ENCODE peak calls at places on chromosomes 12 and 14, in four cellular contexts. H, C, N and X are unnamed samples.

GRCh38 chr14:76516884-76517283 is 140.9 kb downstream of the ESRRB start:
- DNase-seq in H (no peak), C (no peak), N (no peak), X (no peak)

GRCh38 chr12:16389594-16389993 is 42.1 kb downstream of the MGST1 start:
- DNase-seq in H (no peak), C (no peak), N (no peak), X (no peak)

GRCh38 chr14:55904086-55904485 is 214.1 kb upstream of the PELI2 start:
- DNase-seq in H (no peak), C (no peak), N (no peak), X (no peak)

GRCh38 chr12:110371408-110372055 is 32.0 kb downstream of the ANAPC7 start:
- DNase-seq in H (no peak), C (no peak), N (peak), X (no peak)

GRCh38 chr12:25269701-25270100 is 19.0 kb upstream of the KRAS start:
- DNase-seq in H (no peak), C (no peak), N (peak), X (no peak)

GRCh38 chr14:100654814-100655795 is 67.9 kb upstream of the BEGAIN start:
- DNase-seq in H (peak), C (no peak), N (no peak), X (peak)

GRCh38 chr12:89135976-89136634 is 216.2 kb downstream of the DUSP6 start:
- DNase-seq in H (no peak), C (no peak), N (no peak), X (peak)

GRCh38 chr12:82696543-82696942 is 9.8 kb downstream of the TMTC2 start:
- DNase-seq in H (no peak), C (no peak), N (no peak), X (no peak)

GRCh38 chr14:98138666-98139065 is 1133.3 kb downstream of the BCL11B start:
- DNase-seq in H (peak), C (no peak), N (no peak), X (peak)

GRCh38 chr12:34398706-34399630 is 376.7 kb downstream of the ALG10 start:
- DNase-seq in H (no peak), C (no peak), N (no peak), X (no peak)

GRCh38 chr14:21095430-21096205 is 2.8 kb downstream of the ZNF219 start:
- DNase-seq in H (no peak), C (no peak), N (no peak), X (no peak)

GRCh38 chr12:26119391-26119981 is 5.4 kb downstream of the BHLHE41 start:
- DNase-seq in H (peak), C (peak), N (no peak), X (peak)

GRCh38 chr14:24422261-24422660 is 7.2 kb downstream of the CBLN3 start:
- DNase-seq in H (no peak), C (no peak), N (no peak), X (no peak)

GRCh38 chr12:69000540-69001243 is 67.7 kb upstream of the CPM start:
- DNase-seq in H (no peak), C (no peak), N (no peak), X (no peak)

GRCh38 chr12:116172224-116172849 is 105.2 kb downstream of the MED13L start:
- DNase-seq in H (peak), C (no peak), N (no peak), X (no peak)

GRCh38 chr12:49777800-49778748 is 36.7 kb downstream of the TMBIM6 start:
- DNase-seq in H (peak), C (peak), N (no peak), X (peak)

GRCh38 chr12:100715976-100716657 is 78.5 kb upstream of the ANO4 start:
- DNase-seq in H (no peak), C (no peak), N (no peak), X (no peak)

GRCh38 chr12:28568709-28569108 is 378.5 kb downstream of the CCDC91 start:
- DNase-seq in H (no peak), C (no peak), N (no peak), X (no peak)

GRCh38 chr12:51020448-51021182 is 5.6 kb downstream of the SLC11A2 start:
- DNase-seq in H (peak), C (no peak), N (no peak), X (no peak)

GRCh38 chr14:91376547-91377477 is 40.8 kb downstream of the CCDC88C start:
- DNase-seq in H (no peak), C (no peak), N (no peak), X (no peak)

GRCh38 chr12:98578821-98579220 is 14.7 kb upstream of the SLC25A3 start:
- DNase-seq in H (peak), C (no peak), N (no peak), X (no peak)

GRCh38 chr12:17215754-17216153 is 609.8 kb upstream of the LMO3 start:
- DNase-seq in H (no peak), C (no peak), N (no peak), X (peak)

GRCh38 chr12:102645968-102646367 is 165.6 kb upstream of the IGF1 start:
- DNase-seq in H (no peak), C (no peak), N (no peak), X (no peak)

GRCh38 chr14:97401714-97402113 is 604.5 kb downstream of the VRK1 start:
- DNase-seq in H (no peak), C (no peak), N (no peak), X (no peak)

GRCh38 chr12:75628916-75629315 is 117.5 kb upstream of the KRR1 start:
- DNase-seq in H (no peak), C (peak), N (no peak), X (no peak)

GRCh38 chr12:93025145-93026103 is 96.3 kb upstream of the EEA1 start:
- DNase-seq in H (peak), C (no peak), N (peak), X (peak)

GRCh38 chr12:131747276-131747675 is 36.4 kb downstream of the SFSWAP start:
- DNase-seq in H (no peak), C (no peak), N (no peak), X (no peak)

GRCh38 chr12:227286-227915 is 13.4 kb upstream of the SLC6A12 start:
- DNase-seq in H (no peak), C (no peak), N (no peak), X (no peak)

GRCh38 chr12:12645485-12645884 is 33.8 kb downstream of the CREBL2 start:
- DNase-seq in H (peak), C (peak), N (no peak), X (peak)

DNA sequence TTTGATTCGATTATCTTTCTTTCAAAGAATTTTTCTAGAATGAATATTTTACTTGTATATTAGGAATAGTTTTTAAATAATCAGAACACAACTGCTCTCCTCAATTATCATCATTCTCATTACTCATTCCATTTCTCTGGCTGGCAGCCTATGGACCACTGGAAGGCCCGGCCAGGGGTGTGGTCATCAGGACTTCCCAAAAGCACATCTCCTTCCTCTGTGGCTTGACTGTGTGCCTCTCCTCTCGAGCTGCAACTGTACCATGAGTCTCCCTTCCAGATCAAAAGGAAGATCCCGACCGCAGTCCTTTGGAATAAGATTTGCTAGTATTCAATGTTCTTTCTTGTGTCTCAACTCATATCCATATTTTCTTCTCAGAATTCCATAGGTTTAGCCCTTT is 42.7 kb downstream of the DYRK2 start:
- DNase-seq in H (no peak), C (no peak), N (no peak), X (no peak)
- TF ChIP-seq MYC in H (no peak), C (no peak), N (no peak), X (no peak)

DNA sequence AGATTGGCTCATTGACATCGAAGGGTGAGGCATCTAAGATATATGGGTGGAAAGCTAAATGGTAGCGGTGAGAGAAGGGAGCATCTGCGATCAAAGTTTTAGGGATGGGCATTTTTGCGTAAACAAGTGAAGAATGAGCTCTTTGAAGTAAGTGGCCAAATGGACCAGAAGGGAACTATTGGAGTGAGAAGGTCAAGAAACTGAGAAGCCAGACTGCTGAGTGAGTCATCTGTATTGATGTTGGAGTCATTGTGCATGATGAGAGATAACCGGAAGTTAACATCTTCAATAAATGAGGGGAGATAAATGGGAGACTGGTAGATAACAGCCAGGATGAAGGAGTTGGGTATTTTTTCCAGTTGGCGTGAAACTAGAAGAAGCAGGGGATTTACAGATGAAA is 271.9 kb upstream of the PDE3A start:
- DNase-seq in H (no peak), C (no peak), N (no peak), X (no peak)
- TF ChIP-seq CHD2 in H (no peak), C (no peak), N (no peak), X (no peak)

GRCh38 chr14:74574092-74574438 is 38.0 kb downstream of the LTBP2 start:
- DNase-seq in H (no peak), C (no peak), N (no peak), X (no peak)
- TF ChIP-seq MYC in H (no peak), C (no peak), N (no peak), X (no peak)

GRCh38 chr12:18747960-18748359 is 10.0 kb downstream of the CAPZA3 start:
- DNase-seq in H (no peak), C (no peak), N (no peak), X (no peak)

GRCh38 chr12:18750087-18750486 is 12.2 kb downstream of the CAPZA3 start:
- DNase-seq in H (no peak), C (no peak), N (no peak), X (no peak)

GRCh38 chr12:18752280-18752920 is 14.5 kb downstream of the CAPZA3 start:
- DNase-seq in H (peak), C (no peak), N (no peak), X (peak)

GRCh38 chr12:18751866-18752265 is 13.9 kb downstream of the CAPZA3 start:
- DNase-seq in H (no peak), C (no peak), N (no peak), X (no peak)

GRCh38 chr12:18749381-18749957 is 11.6 kb downstream of the CAPZA3 start:
- DNase-seq in H (no peak), C (no peak), N (no peak), X (no peak)
- TF ChIP-seq CHD2 in H (no peak), C (no peak), N (no peak), X (no peak)

DNA sequence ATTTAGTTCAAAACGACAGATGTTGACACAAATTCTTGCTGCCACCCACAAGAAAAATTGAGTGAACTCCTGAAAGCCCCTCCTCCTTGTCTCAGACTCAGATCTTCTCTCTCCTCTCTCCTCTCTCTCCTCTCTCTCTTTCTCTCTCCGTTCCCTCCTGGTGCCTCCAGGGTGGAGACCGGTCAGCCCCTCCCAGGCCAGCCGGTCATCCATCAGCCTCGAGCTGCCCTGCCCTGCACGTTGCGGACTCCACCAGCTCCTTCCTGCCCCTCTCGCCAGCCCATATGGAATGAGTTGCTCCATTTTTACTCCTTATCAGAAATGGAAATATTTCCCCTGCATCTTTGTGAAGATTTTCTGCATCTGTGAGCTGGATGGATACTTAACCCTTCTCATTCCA is 103.8 kb downstream of the TBX5 start:
- DNase-seq in H (no peak), C (no peak), N (no peak), X (no peak)
- TF ChIP-seq MYC in H (no peak), C (no peak), N (no peak), X (no peak)

DNA sequence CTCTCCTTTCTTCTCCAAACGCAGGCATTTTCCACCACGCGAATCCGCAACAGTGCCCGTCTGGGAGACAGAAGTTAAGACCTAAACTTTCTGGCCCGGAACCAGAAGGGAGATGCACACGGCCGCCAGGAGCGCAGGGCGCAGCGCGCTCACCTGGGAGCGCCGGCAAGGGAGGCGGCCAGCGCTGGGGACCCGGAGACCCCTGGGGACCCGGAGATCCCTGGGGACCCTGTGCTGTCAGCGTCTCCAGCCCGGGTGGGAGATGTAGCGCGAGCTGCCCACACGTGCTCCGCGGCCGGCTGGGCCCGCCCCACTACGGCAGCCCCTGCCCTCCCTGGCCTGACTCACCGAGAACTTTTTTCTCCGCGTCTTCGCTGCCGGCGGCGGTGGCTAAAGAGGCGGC is 620 bp downstream of the YBX3 start:
- DNase-seq in H (peak), C (peak), N (no peak), X (no peak)
- TF ChIP-seq CHD2 in H (no peak), C (no peak), N (no peak), X (no peak)

GRCh38 chr14:103740991-103741689 is 25.5 kb downstream of the ZFYVE21 start:
- DNase-seq in H (no peak), C (no peak), N (no peak), X (no peak)

GRCh38 chr14:103743691-103744090 is 28.1 kb downstream of the ZFYVE21 start:
- DNase-seq in H (no peak), C (no peak), N (no peak), X (no peak)

GRCh38 chr14:103741876-103742275 is 26.3 kb downstream of the ZFYVE21 start:
- DNase-seq in H (no peak), C (no peak), N (no peak), X (no peak)

GRCh38 chr14:103744621-103745395 is 29.2 kb downstream of the ZFYVE21 start:
- DNase-seq in H (no peak), C (no peak), N (no peak), X (no peak)

GRCh38 chr14:103742499-103743255 is 27.1 kb downstream of the ZFYVE21 start:
- DNase-seq in H (no peak), C (no peak), N (no peak), X (no peak)
- TF ChIP-seq MYC in H (no peak), C (no peak), N (no peak), X (no peak)

DNA sequence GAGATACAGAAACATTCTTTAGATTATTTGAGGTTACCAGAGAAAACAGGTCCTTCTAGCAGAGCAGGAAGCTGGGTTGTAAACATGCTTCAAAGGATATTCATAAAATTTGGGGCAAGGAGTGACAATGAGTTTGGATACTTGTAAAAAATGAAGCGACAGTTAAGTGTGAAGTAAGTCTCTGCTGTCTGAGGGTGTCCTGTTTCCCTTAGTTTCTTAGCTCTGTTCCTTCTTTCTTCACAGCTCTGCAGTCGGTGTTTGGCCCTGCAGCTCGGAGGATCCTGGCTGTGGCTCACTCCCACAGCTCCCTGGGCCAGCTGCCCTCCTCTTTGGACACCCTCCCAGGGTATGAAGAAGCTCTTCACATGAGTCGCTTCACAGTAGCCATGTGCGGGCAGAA is 10.8 kb downstream of the TMEM52B start:
- DNase-seq in H (no peak), C (no peak), N (no peak), X (no peak)
- TF ChIP-seq CHD2 in H (no peak), C (no peak), N (no peak), X (no peak)

DNA sequence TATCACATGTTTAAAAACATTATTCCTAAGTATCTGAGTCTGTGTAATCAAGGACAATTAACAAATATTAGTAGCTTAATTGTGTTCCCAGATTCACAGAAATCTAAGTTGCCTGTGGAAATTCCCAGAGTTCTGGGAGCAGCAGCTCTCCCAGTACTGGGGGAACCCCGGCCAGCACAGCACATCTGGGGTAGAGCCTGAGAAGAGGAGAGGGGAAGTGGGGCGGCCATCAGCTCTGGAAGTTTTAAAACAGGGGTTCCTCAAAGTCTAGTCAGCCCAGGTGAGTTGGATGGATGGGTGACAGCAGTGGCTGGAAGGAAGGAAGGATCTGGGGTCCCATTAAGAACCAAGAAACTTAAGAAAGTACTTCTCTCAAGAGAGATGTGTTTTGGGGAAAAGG is 24.5 kb downstream of the PRICKLE1 start:
- DNase-seq in H (no peak), C (no peak), N (no peak), X (no peak)
- TF ChIP-seq MYC in H (no peak), C (no peak), N (no peak), X (no peak)